ENCODE peak calls at places on chromosomes 11 and 22, in seven cellular contexts. One of them, this sample, is unnamed.

GRCh38 chr11:3216027-3216525 is 2.5 kb downstream of the MRGPRG start:
- DNase-seq in HTR-8/SVneo: no peak
- DNase-seq in suprapubic skin: no peak
- DNase-seq in T-cell: no peak
- DNase-seq in A549: no peak
- DNase-seq in EH: no peak
- DNase-seq in NCI-H2081: no peak
- DNase-seq in this sample: no peak

GRCh38 chr11:134124660-134125451 is 56.0 kb downstream of the JAM3 start:
- DNase-seq in suprapubic skin: peak; percentile 84
- DNase-seq in EH: peak; percentile 66
- DNase-seq in T-cell: no peak
- DNase-seq in NCI-H2081: no peak
- DNase-seq in A549: no peak
- DNase-seq in HTR-8/SVneo: no peak
- DNase-seq in this sample: no peak

GRCh38 chr11:120540744-120541143 is 29.2 kb downstream of the GRIK4 start:
- DNase-seq in T-cell: no peak
- DNase-seq in EH: peak; percentile 40
- DNase-seq in NCI-H2081: no peak
- DNase-seq in suprapubic skin: no peak
- DNase-seq in A549: no peak
- DNase-seq in HTR-8/SVneo: no peak
- DNase-seq in this sample: no peak

GRCh38 chr11:2944953-2945756 is 15.9 kb upstream of the PHLDA2 start:
- DNase-seq in A549: no peak
- DNase-seq in NCI-H2081: no peak
- DNase-seq in T-cell: peak; percentile 30
- DNase-seq in HTR-8/SVneo: no peak
- DNase-seq in EH: peak; percentile 92
- DNase-seq in suprapubic skin: peak; percentile 94
- DNase-seq in this sample: no peak

GRCh38 chr11:96328395-96329010 is 14.5 kb downstream of the MAML2 start:
- DNase-seq in A549: no peak
- DNase-seq in HTR-8/SVneo: no peak
- DNase-seq in NCI-H2081: no peak
- DNase-seq in EH: peak; percentile 76
- DNase-seq in T-cell: no peak
- DNase-seq in suprapubic skin: no peak
- DNase-seq in this sample: no peak

GRCh38 chr11:128468106-128468505 is 119.3 kb downstream of the ETS1 start:
- DNase-seq in HTR-8/SVneo: no peak
- DNase-seq in EH: peak; percentile 82
- DNase-seq in NCI-H2081: no peak
- DNase-seq in A549: no peak
- DNase-seq in suprapubic skin: no peak
- DNase-seq in T-cell: no peak
- DNase-seq in this sample: no peak

GRCh38 chr11:86145439-86146156 is 76.7 kb upstream of the PICALM start:
- DNase-seq in A549: no peak
- DNase-seq in EH: no peak
- DNase-seq in NCI-H2081: no peak
- DNase-seq in HTR-8/SVneo: no peak
- DNase-seq in T-cell: no peak
- DNase-seq in suprapubic skin: no peak
- DNase-seq in this sample: no peak

GRCh38 chr22:27776410-27776958 is 25.1 kb downstream of the MN1 start:
- DNase-seq in HTR-8/SVneo: no peak
- DNase-seq in EH: peak; percentile 49
- DNase-seq in NCI-H2081: no peak
- DNase-seq in T-cell: no peak
- DNase-seq in suprapubic skin: no peak
- DNase-seq in A549: no peak
- DNase-seq in this sample: no peak

GRCh38 chr11:116193321-116194114 is 579.3 kb downstream of the BUD13 start:
- DNase-seq in HTR-8/SVneo: peak; percentile 47
- DNase-seq in A549: peak; percentile 2
- DNase-seq in T-cell: no peak
- DNase-seq in suprapubic skin: no peak
- DNase-seq in NCI-H2081: no peak
- DNase-seq in EH: peak; percentile 57
- DNase-seq in this sample: no peak

GRCh38 chr22:40216041-40216756 is 38.5 kb downstream of the TNRC6B start:
- DNase-seq in suprapubic skin: no peak
- DNase-seq in HTR-8/SVneo: no peak
- DNase-seq in NCI-H2081: no peak
- DNase-seq in A549: no peak
- DNase-seq in EH: no peak
- DNase-seq in T-cell: peak; percentile 24
- DNase-seq in this sample: peak; percentile 35

GRCh38 chr11:44565746-44566558 is 489 bp downstream of the CD82 start:
- DNase-seq in EH: no peak
- DNase-seq in HTR-8/SVneo: no peak
- DNase-seq in A549: no peak
- DNase-seq in NCI-H2081: peak; percentile 57
- DNase-seq in T-cell: no peak
- DNase-seq in suprapubic skin: no peak
- DNase-seq in this sample: no peak

GRCh38 chr11:13033760-13034533 is 24.8 kb downstream of the RASSF10 start:
- DNase-seq in EH: no peak
- DNase-seq in NCI-H2081: no peak
- DNase-seq in T-cell: no peak
- DNase-seq in suprapubic skin: no peak
- DNase-seq in HTR-8/SVneo: no peak
- DNase-seq in A549: no peak
- DNase-seq in this sample: no peak

GRCh38 chr22:26330971-26331625 is 98.0 kb upstream of the ASPHD2 start:
- DNase-seq in NCI-H2081: peak; percentile 90
- DNase-seq in HTR-8/SVneo: peak; percentile 43
- DNase-seq in suprapubic skin: no peak
- DNase-seq in A549: peak; percentile 44
- DNase-seq in EH: peak; percentile 60
- DNase-seq in T-cell: peak; percentile 26
- DNase-seq in this sample: peak; percentile 24

GRCh38 chr11:47348859-47349258 is 3.6 kb downstream of the MYBPC3 start:
- DNase-seq in EH: peak; percentile 35
- DNase-seq in A549: peak; percentile 63
- DNase-seq in suprapubic skin: no peak
- DNase-seq in HTR-8/SVneo: peak; percentile 53
- DNase-seq in T-cell: no peak
- DNase-seq in NCI-H2081: peak; percentile 37
- DNase-seq in this sample: no peak

GRCh38 chr11:125588505-125588904 is 4.1 kb upstream of the STT3A start:
- DNase-seq in EH: no peak
- DNase-seq in T-cell: no peak
- DNase-seq in suprapubic skin: no peak
- DNase-seq in HTR-8/SVneo: no peak
- DNase-seq in NCI-H2081: no peak
- DNase-seq in A549: no peak
- DNase-seq in this sample: no peak

GRCh38 chr11:61603667-61604066 is 22.8 kb upstream of the SYT7 start:
- DNase-seq in T-cell: no peak
- DNase-seq in HTR-8/SVneo: no peak
- DNase-seq in EH: no peak
- DNase-seq in NCI-H2081: no peak
- DNase-seq in suprapubic skin: no peak
- DNase-seq in A549: no peak
- DNase-seq in this sample: no peak

GRCh38 chr11:45513806-45514340 is 151.5 kb downstream of the CHST1 start:
- DNase-seq in suprapubic skin: peak; percentile 45
- DNase-seq in NCI-H2081: no peak
- DNase-seq in T-cell: no peak
- DNase-seq in HTR-8/SVneo: no peak
- DNase-seq in A549: no peak
- DNase-seq in EH: no peak
- DNase-seq in this sample: no peak

This sample was measured in immature natural killer cell.